ENCODE peak calls at places on chromosomes 6 and 20, in four cellular contexts. One of them, this sample, is unnamed.

GRCh38 chr6:19613678-19614077 is 223.5 kb upstream of the ID4 start:
- DNase-seq in Right ventricle myocardium superior: no peak
- DNase-seq in heart left ventricle: no peak
- DNase-seq in epithelial cell of prostate: peak
- DNase-seq in this sample: no peak

GRCh38 chr6:137926207-137926731 is 59.2 kb downstream of the TNFAIP3 start:
- DNase-seq in Right ventricle myocardium superior: no peak
- DNase-seq in heart left ventricle: no peak
- DNase-seq in epithelial cell of prostate: peak
- DNase-seq in this sample: no peak

GRCh38 chr20:10961651-10962288 is 288.0 kb upstream of the JAG1 start:
- DNase-seq in Right ventricle myocardium superior: no peak
- DNase-seq in heart left ventricle: no peak
- DNase-seq in epithelial cell of prostate: no peak
- DNase-seq in this sample: no peak

GRCh38 chr6:36306365-36306764 is 30.3 kb downstream of the BNIP5 start:
- DNase-seq in Right ventricle myocardium superior: no peak
- DNase-seq in heart left ventricle: no peak
- DNase-seq in epithelial cell of prostate: no peak
- DNase-seq in this sample: no peak

GRCh38 chr6:37657117-37657886 is 40.4 kb downstream of the MDGA1 start:
- DNase-seq in Right ventricle myocardium superior: no peak
- DNase-seq in heart left ventricle: no peak
- DNase-seq in epithelial cell of prostate: peak
- DNase-seq in this sample: no peak

GRCh38 chr20:44033344-44033743 is 118.7 kb downstream of the TOX2 start:
- DNase-seq in Right ventricle myocardium superior: no peak
- DNase-seq in heart left ventricle: no peak
- DNase-seq in epithelial cell of prostate: no peak
- DNase-seq in this sample: no peak

GRCh38 chr6:33824461-33825154 is 20.8 kb upstream of the MLN start:
- DNase-seq in Right ventricle myocardium superior: no peak
- DNase-seq in heart left ventricle: peak
- DNase-seq in epithelial cell of prostate: no peak
- DNase-seq in this sample: peak

GRCh38 chr20:53412600-53413187 is 180.9 kb downstream of the ZNF217 start:
- DNase-seq in Right ventricle myocardium superior: no peak
- DNase-seq in heart left ventricle: no peak
- DNase-seq in epithelial cell of prostate: no peak
- DNase-seq in this sample: no peak

GRCh38 chr20:53162251-53162835 is 190.2 kb downstream of the TSHZ2 start:
- DNase-seq in Right ventricle myocardium superior: peak
- DNase-seq in heart left ventricle: no peak
- DNase-seq in epithelial cell of prostate: peak
- DNase-seq in this sample: peak

This sample was measured in thyroid gland.